ENCODE peak calls at places on chromosomes 2 and 18, in nine cellular contexts. R, O, L, G, Y, X, D, U and M are unnamed samples.

GRCh38 chr2:53353372-53354111 is 414.1 kb upstream of the CHAC2 start:
- DNase-seq in Y (no peak), R (no peak), D (no peak), G (no peak), O (peak), X (no peak), L (no peak), U (no peak), M (no peak)

GRCh38 chr2:183010112-183010511 is 28.1 kb downstream of the NCKAP1 start:
- DNase-seq in U (peak), O (peak), Y (no peak), L (peak), R (no peak), D (no peak), X (peak), G (no peak), M (no peak)

GRCh38 chr18:22168360-22168921 is 948 bp upstream of the GATA6 start:
- DNase-seq in D (no peak), O (no peak), R (no peak), L (no peak), Y (no peak), X (peak), G (no peak), U (no peak), M (no peak)

GRCh38 chr18:61400016-61400630 is 66.9 kb downstream of the CDH20 start:
- DNase-seq in G (no peak), Y (no peak), U (no peak), O (peak), L (peak), X (no peak), D (no peak), R (no peak), M (no peak)

GRCh38 chr2:98917031-98917459 is 19.0 kb downstream of the CRACDL start:
- DNase-seq in G (no peak), D (no peak), O (peak), L (peak), R (no peak), Y (no peak), U (peak), X (no peak), M (no peak)

GRCh38 chr2:38148501-38148900 is 72.5 kb upstream of the CYP1B1 start:
- DNase-seq in L (no peak), X (no peak), D (peak), Y (no peak), O (peak), U (no peak), R (no peak), G (no peak), M (no peak)

GRCh38 chr2:25524507-25524906 is 148.9 kb downstream of the DTNB start:
- DNase-seq in D (no peak), X (no peak), R (no peak), G (no peak), O (no peak), Y (no peak), L (no peak), U (no peak), M (no peak)

GRCh38 chr2:20040489-20041172 is 10.8 kb downstream of the LAPTM4A start:
- DNase-seq in R (no peak), L (peak), Y (no peak), X (no peak), O (no peak), G (no peak), U (peak), D (no peak), M (no peak)

GRCh38 chr2:109438773-109439191 is 175.0 kb downstream of the SEPTIN10 start:
- DNase-seq in L (peak), U (peak), D (no peak), O (peak), Y (no peak), G (no peak), X (peak), R (peak), M (no peak)

GRCh38 chr2:85066874-85067351 is 66.3 kb upstream of the TCF7L1 start:
- DNase-seq in Y (peak), U (peak), R (peak), L (peak), X (peak), G (peak), D (peak), O (peak), M (no peak)

GRCh38 chr2:1687254-1687653 is 57.1 kb downstream of the PXDN start:
- DNase-seq in L (peak), D (no peak), U (no peak), O (no peak), X (peak), Y (no peak), G (no peak), R (no peak), M (no peak)

GRCh38 chr2:204026294-204026693 is 89.7 kb downstream of the ICOS start:
- DNase-seq in Y (no peak), O (no peak), R (no peak), D (no peak), G (no peak), X (no peak), U (no peak), L (no peak), M (no peak)

GRCh38 chr18:56738184-56738583 is 87.0 kb downstream of the WDR7 start:
- DNase-seq in G (no peak), X (no peak), U (no peak), R (no peak), O (no peak), L (no peak), Y (no peak), D (no peak), M (no peak)

GRCh38 chr2:29075894-29076700 is 1.8 kb upstream of the PCARE start:
- DNase-seq in U (peak), X (peak), L (peak), Y (no peak), R (no peak), O (no peak), G (no peak), D (no peak), M (no peak)

GRCh38 chr2:18209934-18210639 is 331.6 kb downstream of the KCNS3 start:
- DNase-seq in G (no peak), U (peak), X (no peak), Y (no peak), R (no peak), L (peak), O (peak), D (no peak), M (no peak)

GRCh38 chr2:64295326-64296149 is 151.3 kb upstream of the PELI1 start:
- DNase-seq in Y (no peak), G (no peak), L (no peak), R (no peak), U (no peak), D (no peak), X (no peak), O (no peak), M (no peak)

GRCh38 chr18:12278765-12279682 is 24.9 kb downstream of the CIDEA start:
- DNase-seq in X (peak), R (peak), L (peak), G (peak), Y (peak), D (peak), O (peak), U (peak), M (no peak)

GRCh38 chr2:218169757-218170546 is 3.2 kb upstream of the CXCR1 start:
- DNase-seq in R (no peak), X (no peak), O (no peak), U (no peak), G (no peak), Y (no peak), L (no peak), D (no peak), M (no peak)

GRCh38 chr2:218162817-218163216 is 3.9 kb downstream of the CXCR1 start:
- DNase-seq in X (no peak), R (no peak), U (no peak), O (no peak), L (no peak), D (no peak), G (no peak), Y (no peak), M (no peak)

GRCh38 chr2:218168635-218169462 is 2.1 kb upstream of the CXCR1 start:
- DNase-seq in O (peak), U (no peak), Y (peak), R (no peak), X (no peak), L (no peak), G (peak), D (no peak), M (no peak)

GRCh38 chr2:218168016-218168415 is 1.3 kb upstream of the CXCR1 start:
- DNase-seq in X (no peak), G (no peak), L (no peak), R (no peak), U (peak), Y (no peak), O (peak), D (no peak), M (no peak)

GRCh38 chr2:218166791-218167190 is at the start of gene CXCR1:
- DNase-seq in G (no peak), R (no peak), X (no peak), O (no peak), D (no peak), L (no peak), U (no peak), Y (no peak), M (no peak)
- TF ChIP-seq CTCF in G (no peak), R (no peak), X (no peak), O (no peak), D (no peak), L (no peak), U (no peak), Y (no peak), M (no peak)

DNA sequence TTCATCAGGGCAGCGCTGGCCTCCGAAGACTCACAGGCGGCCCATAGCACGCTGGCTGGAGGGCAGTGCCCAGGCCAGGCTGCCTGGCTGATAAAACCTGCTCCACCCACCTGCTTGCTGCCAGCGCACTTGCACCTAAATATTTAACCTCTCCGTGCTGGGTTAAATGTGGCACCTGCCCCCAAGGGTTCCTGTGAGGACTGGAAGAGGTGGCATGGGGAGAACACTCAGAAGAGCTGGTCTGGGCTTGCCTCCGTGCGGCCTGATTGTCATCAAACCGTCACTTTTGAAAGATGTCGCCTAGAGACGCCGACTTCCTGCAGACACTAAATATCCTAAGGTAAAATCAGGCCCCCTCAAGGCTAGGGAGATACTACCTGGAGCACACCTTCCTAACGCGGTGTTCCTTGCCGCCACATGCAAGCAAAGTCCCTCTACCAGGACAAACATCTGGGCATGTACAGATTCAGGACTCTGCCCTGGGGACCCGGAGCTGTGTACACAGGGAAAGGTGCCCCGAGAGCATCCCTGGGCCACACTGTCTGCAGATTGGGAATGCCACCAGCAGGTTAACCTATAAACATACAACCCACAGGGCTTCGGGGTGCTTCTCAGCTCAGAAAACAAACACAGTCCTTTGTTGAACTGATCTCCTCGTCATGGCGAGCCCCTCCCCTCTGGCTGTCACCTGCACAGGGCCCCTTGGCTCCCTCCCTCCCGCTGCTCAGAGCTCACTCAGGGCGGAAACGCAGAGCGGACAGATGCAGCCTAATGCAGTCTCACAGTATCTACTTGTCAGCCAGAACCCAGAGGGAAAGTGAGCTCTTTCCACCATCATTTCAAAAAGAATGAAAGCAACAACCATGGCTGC is 219.0 kb downstream of the HDAC4 start:
- DNase-seq in L (no peak), Y (peak), U (no peak), R (peak), X (peak), D (no peak), G (no peak), O (no peak), M (peak)
- TF ChIP-seq CTCF in L (no peak), Y (no peak), U (no peak), R (no peak), X (no peak), D (no peak), G (no peak), O (no peak), M (no peak)

DNA sequence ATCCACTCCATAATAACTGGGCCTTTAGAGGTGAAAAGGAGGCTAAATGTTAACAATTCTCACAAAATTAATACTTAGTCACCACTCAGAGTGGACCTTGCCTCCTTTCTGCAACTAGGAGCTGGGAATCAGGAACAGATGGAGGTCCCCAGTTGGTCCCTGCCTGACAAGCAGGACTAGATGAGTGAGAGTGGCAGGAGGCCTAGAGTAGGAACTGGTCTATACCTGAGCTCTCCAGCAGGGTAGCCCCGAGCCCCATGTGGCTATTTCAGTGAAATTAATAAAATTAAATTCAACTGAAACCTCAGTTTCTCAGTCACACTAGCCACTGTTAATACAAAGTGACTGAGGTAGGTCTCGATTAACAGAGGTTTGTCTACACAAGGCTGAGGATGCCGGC is 150.5 kb downstream of the MYO5B start:
- DNase-seq in O (no peak), X (no peak), U (no peak), Y (no peak), G (no peak), R (no peak), L (no peak), D (no peak), M (no peak)
- TF ChIP-seq CTCF in O (no peak), X (no peak), U (no peak), Y (no peak), G (peak), R (no peak), L (no peak), D (no peak), M (peak)

GRCh38 chr2:80852079-80852807 is 547.7 kb upstream of the LRRTM1 start:
- DNase-seq in D (no peak), G (no peak), O (no peak), X (no peak), Y (no peak), L (no peak), R (no peak), U (no peak), M (no peak)

GRCh38 chr2:80856227-80856626 is 551.7 kb upstream of the LRRTM1 start:
- DNase-seq in G (no peak), D (no peak), X (no peak), O (no peak), Y (no peak), L (no peak), U (no peak), R (no peak), M (no peak)

GRCh38 chr2:80854831-80855230 is 550.3 kb upstream of the LRRTM1 start:
- DNase-seq in X (no peak), G (no peak), L (no peak), O (no peak), Y (no peak), R (no peak), U (no peak), D (no peak), M (no peak)

DNA sequence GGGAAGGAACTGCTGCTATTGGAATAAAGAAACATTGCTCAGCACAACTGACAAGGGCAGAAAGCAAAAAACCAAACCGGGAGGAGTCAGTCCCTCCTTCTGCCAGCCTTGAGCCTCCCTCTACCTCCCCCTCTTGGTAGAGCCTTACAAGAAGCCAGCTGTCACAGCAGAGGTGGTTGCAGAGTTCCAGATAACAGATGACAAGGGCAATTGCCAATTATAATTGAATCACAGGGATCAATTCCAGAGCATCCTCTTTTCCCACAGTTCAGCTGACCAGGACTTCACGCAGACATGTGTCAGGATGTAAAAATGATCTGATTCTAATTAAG is 548.2 kb upstream of the LRRTM1 start:
- DNase-seq in L (no peak), R (no peak), U (no peak), D (no peak), X (no peak), G (no peak), Y (no peak), O (no peak), M (no peak)
- TF ChIP-seq CTCF in L (no peak), R (no peak), U (no peak), D (no peak), X (no peak), G (no peak), Y (no peak), O (no peak), M (peak)

GRCh38 chr18:30457156-30457555 is 585.4 kb downstream of the DSC3 start:
- DNase-seq in U (no peak), Y (no peak), R (no peak), D (no peak), X (no peak), G (no peak), O (no peak), L (no peak), M (no peak)
- TF ChIP-seq CTCF in U (no peak), Y (no peak), R (no peak), D (no peak), X (no peak), G (no peak), O (no peak), L (no peak), M (peak)

GRCh38 chr2:169276045-169276444 is 86.3 kb downstream of the LRP2 start:
- DNase-seq in X (no peak), R (no peak), O (no peak), L (no peak), D (no peak), Y (no peak), G (no peak), U (no peak), M (no peak)
- TF ChIP-seq CTCF in X (no peak), R (no peak), O (no peak), L (no peak), D (no peak), Y (no peak), G (peak), U (no peak), M (peak)